ENCODE peak calls at places on chromosomes 12 and 14, in nine cellular contexts. I, D, U, E, A, M, N, Q and H are unnamed samples.

GRCh38 chr14:68691031-68691864 is 101.6 kb downstream of the ZFP36L1 start:
- DNase-seq in I (no peak), N (no peak), E (no peak), A (no peak), M (no peak), D (no peak), U (no peak), Q (no peak), H (no peak)

GRCh38 chr12:104164635-104165034 is 26.6 kb upstream of the NFYB start:
- DNase-seq in N (no peak), U (no peak), A (no peak), D (no peak), M (no peak), Q (no peak), I (no peak), E (no peak), H (no peak)

GRCh38 chr12:119320678-119321077 is 13.9 kb upstream of the CCDC60 start:
- DNase-seq in Q (no peak), A (no peak), N (no peak), M (no peak), D (no peak), E (no peak), I (no peak), U (no peak), H (no peak)

GRCh38 chr12:69497308-69498026 is 27.3 kb downstream of the FRS2 start:
- DNase-seq in E (no peak), N (peak), I (no peak), U (no peak), Q (no peak), M (no peak), A (no peak), D (no peak), H (no peak)

GRCh38 chr12:124698211-124698997 is 131.0 kb upstream of the NCOR2 start:
- DNase-seq in D (no peak), Q (peak), U (no peak), E (no peak), A (no peak), I (no peak), N (no peak), M (no peak), H (peak)

GRCh38 chr14:102939820-102940561 is 17.5 kb downstream of the AMN start:
- DNase-seq in A (no peak), I (no peak), N (no peak), U (no peak), E (no peak), Q (no peak), D (no peak), M (no peak), H (no peak)

GRCh38 chr12:71871116-71871515 is 31.6 kb downstream of the TBC1D15 start:
- DNase-seq in U (no peak), D (no peak), I (no peak), N (no peak), M (no peak), A (no peak), Q (no peak), E (no peak), H (no peak)

GRCh38 chr14:31449971-31450610 is 7.2 kb downstream of the DTD2 start:
- DNase-seq in I (no peak), A (no peak), D (no peak), M (no peak), N (peak), U (no peak), E (peak), Q (no peak), H (peak)

GRCh38 chr14:77197988-77198387 is 16.4 kb downstream of the TMEM63C start:
- DNase-seq in U (no peak), M (no peak), I (no peak), D (no peak), Q (no peak), E (no peak), A (no peak), N (no peak), H (no peak)

GRCh38 chr12:119156401-119156800 is 22.3 kb upstream of the HSPB8 start:
- DNase-seq in N (no peak), Q (no peak), D (no peak), M (peak), I (no peak), A (no peak), E (no peak), U (no peak), H (peak)

GRCh38 chr14:91607322-91608047 is 97.4 kb upstream of the PPP4R3A start:
- DNase-seq in D (no peak), N (no peak), I (no peak), U (no peak), Q (no peak), M (no peak), E (no peak), A (no peak), H (no peak)

GRCh38 chr12:60930146-60930545 is 1330.1 kb upstream of the USP15 start:
- DNase-seq in M (no peak), Q (no peak), E (no peak), U (no peak), D (no peak), A (no peak), I (no peak), N (no peak), H (no peak)

GRCh38 chr12:32301216-32301615 is 98.1 kb upstream of the FGD4 start:
- DNase-seq in U (no peak), Q (no peak), E (no peak), I (no peak), A (no peak), N (no peak), D (no peak), M (no peak), H (no peak)

GRCh38 chr14:21123429-21123828 is 22.6 kb downstream of the TMEM253 start:
- DNase-seq in E (no peak), M (no peak), I (no peak), Q (no peak), A (no peak), N (no peak), U (no peak), D (no peak), H (no peak)

GRCh38 chr14:30656190-30656632 is 34.1 kb downstream of the SCFD1 start:
- DNase-seq in Q (peak), M (no peak), D (no peak), A (no peak), I (no peak), N (peak), U (no peak), E (peak), H (peak)

GRCh38 chr12:49887536-49888401 is 15.9 kb downstream of the FAIM2 start:
- DNase-seq in M (no peak), D (no peak), Q (no peak), I (no peak), N (no peak), A (no peak), E (no peak), U (no peak), H (no peak)